ENCODE peak calls at places on chromosomes 6 and 20, in eight cellular contexts. M is EL; G is fibroblast of pulmonary artery; Q is LoVo; P is BE2C; H is fibroblast of lung; Z is CD8-positive, alpha-beta memory T cell; Y is foreskin fibroblast. J is an unnamed sample.

GRCh38 chr6:73515204-73516101 is 5.4 kb downstream of the EEF1A1 start:
- DNase-seq in Q (peak), Z (peak), M (peak), Y (peak), P (peak), H (peak), G (peak), J (no peak)

GRCh38 chr6:26486358-26486757 is 13.7 kb upstream of the BTN1A1 start:
- DNase-seq in H (no peak), M (no peak), Q (no peak), Z (no peak), P (no peak), G (no peak), Y (no peak), J (no peak)

GRCh38 chr20:57514273-57514751 is 10.6 kb downstream of the CTCFL start:
- DNase-seq in P (peak), G (peak), H (peak), Q (peak), M (peak), Y (peak), Z (no peak), J (peak)

GRCh38 chr6:30778001-30778400 is 33.7 kb upstream of the IER3 start:
- DNase-seq in G (no peak), P (no peak), Y (no peak), Q (no peak), Z (no peak), M (no peak), H (no peak), J (no peak)

GRCh38 chr20:40961176-40961575 is 67.4 kb upstream of the TOP1 start:
- DNase-seq in Y (no peak), Q (no peak), P (no peak), H (no peak), M (no peak), G (no peak), Z (no peak), J (no peak)

GRCh38 chr6:125546827-125547226 is 202.6 kb upstream of the HEY2 start:
- DNase-seq in Y (peak), Z (no peak), M (peak), G (peak), H (no peak), Q (no peak), P (no peak), J (no peak)

GRCh38 chr20:1215386-1216170 is 10.3 kb upstream of the RAD21L1 start:
- DNase-seq in Q (no peak), Z (no peak), M (no peak), G (no peak), P (no peak), H (no peak), Y (no peak), J (no peak)

GRCh38 chr6:47033029-47033796 is 8.9 kb downstream of the ADGRF1 start:
- DNase-seq in H (no peak), Q (peak), G (no peak), P (no peak), Y (no peak), Z (no peak), M (no peak), J (no peak)

GRCh38 chr6:52958546-52959255 is 36.4 kb downstream of the GSTA4 start:
- DNase-seq in M (no peak), H (no peak), Q (no peak), Y (no peak), Z (no peak), P (no peak), G (no peak), J (no peak)

GRCh38 chr6:6583836-6584235 is 4.7 kb upstream of the LY86 start:
- DNase-seq in H (no peak), Z (no peak), G (no peak), P (peak), M (no peak), Q (no peak), Y (no peak), J (no peak)

GRCh38 chr6:103047567-103047966 is 1654.1 kb downstream of the GRIK2 start:
- DNase-seq in Y (no peak), H (no peak), Z (no peak), Q (no peak), G (no peak), P (no peak), M (no peak), J (no peak)

GRCh38 chr6:35368038-35368887 is 25.9 kb downstream of the PPARD start:
- DNase-seq in Y (peak), P (no peak), H (peak), Q (peak), G (peak), M (peak), Z (no peak), J (no peak)

GRCh38 chr6:89412071-89413005 is at the start of gene RRAGD:
- DNase-seq in G (no peak), H (no peak), M (peak), P (peak), Z (peak), Q (peak), Y (peak), J (peak)

GRCh38 chr6:130140084-130140483 is 82.7 kb downstream of the SAMD3 start:
- DNase-seq in Y (peak), G (peak), Q (no peak), H (no peak), M (no peak), P (no peak), Z (no peak), J (no peak)

GRCh38 chr6:24426729-24427446 is 24.2 kb downstream of the MRS2 start:
- DNase-seq in H (no peak), Y (peak), Q (no peak), G (no peak), M (no peak), Z (no peak), P (no peak), J (no peak)

GRCh38 chr20:57669626-57670025 is 40.2 kb downstream of the PMEPA1 start:
- DNase-seq in H (no peak), P (no peak), Y (no peak), G (no peak), Z (no peak), Q (no peak), M (no peak), J (no peak)

GRCh38 chr6:161575508-161576254 is 301.8 kb upstream of the AGPAT4 start:
- DNase-seq in G (no peak), M (no peak), H (peak), Z (no peak), Y (peak), P (no peak), Q (no peak), J (no peak)

GRCh38 chr6:133092199-133092598 is 149.0 kb upstream of the EYA4 start:
- DNase-seq in Q (no peak), H (no peak), G (no peak), M (no peak), Z (no peak), Y (no peak), P (no peak), J (no peak)

GRCh38 chr20:15867899-15868298 is 705.3 kb downstream of the KIF16B start:
- DNase-seq in P (peak), M (no peak), Z (no peak), Y (no peak), G (no peak), H (no peak), Q (no peak), J (no peak)

GRCh38 chr20:24018796-24019195 is 30.2 kb upstream of the GGTLC1 start:
- DNase-seq in H (no peak), Z (no peak), Q (peak), P (no peak), Y (no peak), M (no peak), G (no peak), J (no peak)

GRCh38 chr20:47204008-47204745 is 152.3 kb downstream of the ZMYND8 start:
- DNase-seq in Z (no peak), P (no peak), G (peak), Y (peak), H (peak), M (peak), Q (peak), J (no peak)

GRCh38 chr6:14706378-14706929 is 539.4 kb upstream of the JARID2 start:
- DNase-seq in M (peak), H (peak), Z (no peak), G (peak), Q (no peak), P (no peak), Y (peak), J (peak)

GRCh38 chr6:978937-979685 is 286.2 kb upstream of the EXOC2 start:
- DNase-seq in H (peak), M (no peak), G (no peak), Z (no peak), P (no peak), Q (no peak), Y (peak), J (no peak)

GRCh38 chr20:44586289-44586911 is 4.0 kb downstream of the PKIG start:
- DNase-seq in Z (no peak), H (no peak), Q (no peak), P (no peak), Y (no peak), M (no peak), G (no peak), J (no peak)

GRCh38 chr6:4910060-4910746 is 93.6 kb downstream of the RPP40 start:
- DNase-seq in Y (no peak), H (peak), Q (no peak), G (no peak), M (no peak), P (no peak), Z (no peak), J (no peak)

GRCh38 chr20:52313335-52313963 is 121.9 kb upstream of the ZFP64 start:
- DNase-seq in Y (peak), P (peak), M (peak), G (peak), H (peak), Q (peak), Z (no peak), J (peak)

J was measured in amygdala.